ENCODE peak calls at places on chromosomes 7 and 10, in six cellular contexts. B, I, U, W, Q and Y are unnamed samples.

GRCh38 chr10:96636546-96636945 is 49.7 kb upstream of the TM9SF3 start:
- DNase-seq in B (no peak), I (no peak), U (peak; percentile 37), W (no peak), Q (peak; percentile 22), Y (no peak)

GRCh38 chr10:11161910-11162309 is 144.2 kb downstream of the CELF2 start:
- DNase-seq in B (no peak), I (no peak), U (no peak), W (no peak), Q (no peak), Y (no peak)

GRCh38 chr7:131182446-131183075 is 145.1 kb upstream of the MKLN1 start:
- DNase-seq in B (no peak), I (no peak), U (no peak), W (no peak), Q (no peak), Y (no peak)

GRCh38 chr10:130545122-130545521 is 408.9 kb downstream of the GLRX3 start:
- DNase-seq in B (no peak), I (no peak), U (no peak), W (no peak), Q (no peak), Y (no peak)

GRCh38 chr7:71868797-71869196 is 543.3 kb downstream of the CALN1 start:
- DNase-seq in B (no peak), I (no peak), U (peak; percentile 58), W (peak; percentile 73), Q (peak; percentile 83), Y (no peak)

GRCh38 chr7:42269161-42269560 is 32.2 kb upstream of the GLI3 start:
- DNase-seq in B (no peak), I (no peak), U (no peak), W (no peak), Q (no peak), Y (no peak)

GRCh38 chr10:115572740-115573455 is 479.7 kb downstream of the ATRNL1 start:
- DNase-seq in B (no peak), I (no peak), U (no peak), W (no peak), Q (no peak), Y (peak; percentile 17)

GRCh38 chr7:25122373-25122772 is 2.7 kb downstream of the CYCS start:
- DNase-seq in B (no peak), I (peak; percentile 10), U (peak; percentile 74), W (no peak), Q (peak; percentile 46), Y (no peak)

GRCh38 chr7:116770941-116771340 is 91.4 kb upstream of the CAPZA2 start:
- DNase-seq in B (no peak), I (no peak), U (no peak), W (peak; percentile 18), Q (no peak), Y (no peak)

GRCh38 chr10:68301790-68302502 is 29.9 kb upstream of the HNRNPH3 start:
- DNase-seq in B (no peak), I (peak; percentile 71), U (peak; percentile 68), W (peak; percentile 61), Q (peak; percentile 60), Y (no peak)

GRCh38 chr10:101767600-101767945 is 8.3 kb downstream of the FGF8 start:
- DNase-seq in B (no peak), I (no peak), U (no peak), W (no peak), Q (no peak), Y (no peak)

GRCh38 chr7:55241958-55242357 is 123.2 kb upstream of the LANCL2 start:
- DNase-seq in B (no peak), I (no peak), U (no peak), W (no peak), Q (no peak), Y (no peak)

GRCh38 chr7:124201768-124202349 is 169.0 kb upstream of the TMEM229A start:
- DNase-seq in B (no peak), I (peak; percentile 0), U (no peak), W (peak; percentile 4), Q (no peak), Y (no peak)

GRCh38 chr10:33134011-33134751 is 176.2 kb upstream of the ITGB1 start:
- DNase-seq in B (no peak), I (peak; percentile 79), U (peak; percentile 85), W (peak; percentile 100), Q (peak; percentile 98), Y (no peak)

GRCh38 chr7:26156454-26157365 is 4.7 kb downstream of the NFE2L3 start:
- DNase-seq in B (no peak), I (peak; percentile 94), U (peak; percentile 79), W (peak; percentile 95), Q (peak; percentile 96), Y (no peak)

GRCh38 chr10:119459681-119460340 is 82.7 kb downstream of the RGS10 start:
- DNase-seq in B (no peak), I (no peak), U (no peak), W (no peak), Q (no peak), Y (no peak)

GRCh38 chr7:104903044-104903443 is 111.0 kb upstream of the KMT2E start:
- DNase-seq in B (no peak), I (peak; percentile 45), U (peak; percentile 32), W (peak; percentile 30), Q (no peak), Y (no peak)

GRCh38 chr7:149090397-149091195 is at the start of gene ZNF786:
- DNase-seq in B (peak; percentile 82), I (peak; percentile 90), U (peak; percentile 87), W (peak; percentile 72), Q (peak; percentile 72), Y (peak; percentile 96)

GRCh38 chr7:80935971-80936370 is 17.1 kb upstream of the SEMA3C start:
- DNase-seq in B (no peak), I (no peak), U (no peak), W (no peak), Q (no peak), Y (no peak)

DNA sequence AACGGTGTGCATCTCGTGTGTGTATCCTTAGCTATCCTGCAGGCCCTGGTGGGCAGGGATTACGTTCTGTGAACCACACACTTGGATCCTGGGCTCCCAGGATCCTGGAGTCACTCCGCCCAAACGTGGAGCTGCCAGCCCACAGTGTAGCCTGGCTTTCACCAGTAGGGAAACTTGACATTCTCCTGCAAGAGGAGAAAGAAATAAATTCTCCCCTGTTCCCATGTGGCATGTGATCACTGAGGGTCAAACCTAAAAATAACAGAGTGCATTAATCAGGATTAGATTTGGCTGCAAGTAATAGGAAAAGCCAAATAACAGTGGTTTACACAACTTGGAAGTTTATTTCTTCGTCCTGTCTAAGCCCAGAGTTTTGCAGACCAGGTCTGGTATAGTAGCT is 32.3 kb downstream of the PALD1 start:
- DNase-seq in B (no peak), I (no peak), U (no peak), W (no peak), Q (no peak), Y (no peak)
- TF ChIP-seq CTCF in B (no peak), I (no peak), U (no peak), W (no peak), Q (no peak), Y (no peak)

DNA sequence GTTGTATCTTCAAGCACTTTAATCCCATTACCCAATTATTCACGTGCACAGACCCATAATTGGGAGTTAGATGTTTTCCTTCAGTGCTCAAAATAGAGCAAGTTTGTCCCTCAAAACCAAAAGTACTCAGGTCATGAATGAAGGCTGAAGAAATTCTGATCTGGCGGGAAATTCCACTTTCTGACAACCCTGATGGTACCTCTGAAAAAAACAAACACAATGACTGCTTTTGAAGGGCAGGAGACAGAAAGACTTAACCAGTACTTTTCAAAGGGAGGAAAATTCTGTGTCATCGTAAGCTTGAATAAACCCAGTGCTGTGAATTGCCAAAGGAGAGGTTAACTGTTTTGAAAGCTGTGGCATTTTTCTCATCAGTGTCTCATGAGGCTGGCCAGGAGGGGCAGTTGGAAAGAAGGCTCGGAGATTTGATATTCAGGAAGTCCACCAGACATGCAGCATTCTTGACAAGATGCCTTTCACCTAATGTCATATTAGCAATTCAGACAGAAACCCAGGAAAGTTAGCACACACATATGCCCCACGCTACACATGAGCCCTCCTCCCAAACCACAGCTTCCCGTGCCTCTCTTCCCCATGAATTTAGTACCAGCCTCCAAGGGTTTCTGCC is 347.0 kb downstream of the KCNMA1 start:
- DNase-seq in B (no peak), I (peak; percentile 68), U (peak; percentile 98), W (peak; percentile 93), Q (peak; percentile 95), Y (no peak)
- TF ChIP-seq CTCF in B (no peak), I (no peak), U (peak; percentile 9), W (no peak), Q (no peak), Y (no peak)

DNA sequence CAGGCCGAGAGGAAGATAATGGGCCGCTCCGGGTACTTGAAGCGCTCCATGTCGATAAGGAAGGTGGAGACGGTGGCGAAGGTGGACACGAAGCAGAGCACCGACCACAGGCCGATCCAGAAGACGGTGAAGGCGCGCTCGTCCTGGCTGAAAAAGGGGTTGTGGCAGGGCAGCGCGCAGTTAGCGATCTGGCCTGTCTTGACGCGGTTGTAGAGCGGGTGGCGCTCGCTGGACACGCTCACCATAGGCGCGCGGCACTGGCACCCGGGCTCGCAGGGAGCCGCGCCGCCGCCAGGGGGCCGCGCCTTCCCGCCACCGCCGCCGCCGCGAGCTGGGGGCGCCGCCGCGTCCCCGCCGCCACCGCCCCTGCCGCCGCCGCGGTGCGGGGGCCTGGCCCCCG is 1.6 kb downstream of the FZD8 start:
- DNase-seq in B (peak; percentile 31), I (peak; percentile 76), U (peak; percentile 77), W (peak; percentile 31), Q (peak; percentile 61), Y (peak; percentile 78)
- TF ChIP-seq CTCF in B (peak; percentile 10), I (no peak), U (peak; percentile 29), W (peak; percentile 53), Q (no peak), Y (peak; percentile 22)

DNA sequence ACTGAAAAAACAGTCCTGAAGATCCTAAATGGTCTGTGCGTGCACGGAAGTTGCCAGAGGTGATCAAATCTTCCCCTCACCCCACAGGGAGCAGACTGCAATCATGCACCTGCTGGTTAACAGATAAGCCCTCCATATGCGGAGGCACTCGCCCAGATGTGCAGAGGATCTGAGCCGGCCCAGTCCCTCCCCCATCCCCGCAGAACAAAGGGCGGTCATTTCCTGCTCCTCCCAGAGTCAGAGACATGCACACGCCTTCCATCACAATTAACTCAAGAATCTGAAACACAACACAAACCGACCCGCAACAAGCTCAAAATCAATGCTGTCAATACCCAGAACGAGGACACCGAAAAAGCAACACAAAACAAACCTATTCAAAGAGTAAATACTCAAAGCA is 24.2 kb downstream of the CRTAC1 start:
- DNase-seq in B (no peak), I (no peak), U (no peak), W (no peak), Q (no peak), Y (no peak)
- TF ChIP-seq CTCF in B (no peak), I (no peak), U (no peak), W (no peak), Q (no peak), Y (no peak)

DNA sequence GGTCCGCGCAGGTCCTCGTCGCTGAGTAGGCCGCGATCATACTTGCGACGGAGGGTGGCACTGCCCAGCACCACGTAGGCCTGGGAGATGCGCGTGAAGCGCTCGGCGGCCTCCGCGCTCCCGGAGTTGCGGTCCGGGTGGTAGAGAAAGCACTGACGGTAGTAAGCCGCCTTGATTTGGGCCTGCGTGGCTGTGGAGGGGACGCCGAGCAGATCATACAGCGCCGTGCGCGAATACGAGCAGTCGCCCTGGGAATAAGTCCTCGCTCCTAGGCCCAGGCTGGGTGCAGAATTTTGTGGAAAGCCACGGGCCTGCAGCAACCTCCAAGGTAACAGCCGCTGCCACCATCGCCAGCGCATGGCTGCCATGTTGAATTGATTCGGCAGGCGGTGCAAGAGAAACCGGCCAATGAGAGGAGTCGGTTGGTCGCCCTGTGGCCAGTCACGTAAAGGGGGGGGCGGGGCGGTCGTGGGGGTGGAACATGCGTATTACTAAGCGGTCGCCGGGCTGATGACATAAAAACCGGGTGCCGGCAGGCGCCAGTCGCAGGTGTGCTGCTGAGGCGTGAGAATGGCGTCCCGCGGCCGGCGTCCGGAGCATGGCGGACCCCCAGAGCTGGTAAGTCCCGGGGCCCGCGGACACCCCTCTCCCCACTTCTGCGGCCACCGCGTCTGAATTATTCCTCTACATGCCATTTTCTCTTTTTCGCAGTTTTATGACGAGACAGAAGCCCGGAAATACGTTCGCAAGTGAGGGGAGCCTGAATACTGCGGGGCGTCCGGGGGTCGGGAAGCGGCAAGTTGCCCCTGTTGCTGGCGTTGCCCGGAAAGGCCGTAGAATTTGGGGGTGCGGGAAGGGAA is at the start of the genes BUD23 and DNAJC30:
- DNase-seq in B (peak; percentile 97), I (peak; percentile 95), U (peak; percentile 95), W (peak; percentile 86), Q (peak; percentile 88), Y (peak; percentile 96)
- TF ChIP-seq CTCF in B (no peak), I (no peak), U (no peak), W (no peak), Q (no peak), Y (no peak)